ENCODE peak calls at places on chromosome 15, in eight cellular contexts. X, I, M, N, Z, J, D and P are unnamed samples.

GRCh38 chr15:58269455-58270414 is 131.6 kb downstream of the AQP9 start:
- DNase-seq in J (peak; percentile 78), D (no peak), I (peak; percentile 13), Z (no peak), X (no peak), M (peak; percentile 22), N (peak; percentile 13), P (peak; percentile 21)

GRCh38 chr15:80371924-80372323 is 32.3 kb upstream of the ARNT2 start:
- DNase-seq in M (no peak), X (no peak), Z (no peak), N (no peak), J (no peak), I (no peak), D (no peak), P (no peak)

GRCh38 chr15:53202876-53203275 is 412.7 kb upstream of the ONECUT1 start:
- DNase-seq in I (no peak), J (no peak), Z (no peak), X (no peak), M (no peak), D (no peak), N (no peak), P (no peak)

GRCh38 chr15:93894438-93894837 is 336.9 kb upstream of the MCTP2 start:
- DNase-seq in N (no peak), I (no peak), D (no peak), X (no peak), M (no peak), J (no peak), Z (no peak), P (no peak)

GRCh38 chr15:89768071-89768500 is 8.0 kb upstream of the MESP2 start:
- DNase-seq in D (no peak), X (no peak), N (no peak), I (no peak), Z (no peak), J (peak; percentile 89), M (no peak), P (no peak)

GRCh38 chr15:39609166-39609918 is 28.5 kb downstream of the THBS1 start:
- DNase-seq in J (no peak), I (no peak), N (no peak), Z (no peak), D (no peak), X (no peak), M (no peak), P (no peak)

GRCh38 chr15:63366451-63366850 is 15.2 kb downstream of the CA12 start:
- DNase-seq in D (no peak), M (no peak), N (no peak), J (no peak), Z (no peak), I (no peak), X (no peak), P (no peak)

GRCh38 chr15:28935316-28935715 is 49.5 kb downstream of the APBA2 start:
- DNase-seq in J (no peak), M (peak; percentile 63), X (no peak), D (no peak), I (peak; percentile 16), N (no peak), Z (no peak), P (peak; percentile 62)

GRCh38 chr15:60520041-60520824 is 41.3 kb upstream of the ICE2 start:
- DNase-seq in M (no peak), D (no peak), I (no peak), Z (no peak), X (no peak), J (no peak), N (no peak), P (no peak)

GRCh38 chr15:96553006-96553405 is 222.5 kb downstream of the NR2F2 start:
- DNase-seq in N (no peak), I (no peak), J (no peak), Z (no peak), D (no peak), M (no peak), X (no peak), P (no peak)

GRCh38 chr15:77698481-77698880 is 65.8 kb upstream of the LINGO1 start:
- DNase-seq in J (no peak), X (no peak), N (no peak), D (no peak), Z (no peak), I (no peak), M (no peak), P (no peak)

GRCh38 chr15:40092416-40093223 is 16.1 kb downstream of the BMF start:
- DNase-seq in J (peak; percentile 94), X (peak; percentile 89), I (no peak), Z (no peak), D (no peak), N (no peak), M (no peak), P (no peak)

GRCh38 chr15:33934396-33934795 is 33.9 kb upstream of the CHRM5 start:
- DNase-seq in D (no peak), I (no peak), M (no peak), N (no peak), J (no peak), Z (no peak), X (no peak), P (no peak)